ENCODE peak calls at places on chromosomes 1 and 21, in four cellular contexts. One of them, this sample, is unnamed.

GRCh38 chr21:31875424-31876097 is 2.7 kb downstream of the HUNK start:
- DNase-seq in T-helper 1 cell: no peak
- DNase-seq in activated CD8-positive, alpha-beta memory T cell treated with anti-CD3 and anti-CD28 coated beads for 4 hours: no peak
- DNase-seq in choroid plexus epithelial cell: peak; percentile 7
- DNase-seq in this sample: no peak

GRCh38 chr1:39413902-39414528 is 77.4 kb upstream of the BMP8A start:
- DNase-seq in T-helper 1 cell: no peak
- DNase-seq in activated CD8-positive, alpha-beta memory T cell treated with anti-CD3 and anti-CD28 coated beads for 4 hours: no peak
- DNase-seq in choroid plexus epithelial cell: no peak
- DNase-seq in this sample: no peak

GRCh38 chr1:224747578-224747977 is 131.5 kb downstream of the CNIH3 start:
- DNase-seq in T-helper 1 cell: no peak
- DNase-seq in activated CD8-positive, alpha-beta memory T cell treated with anti-CD3 and anti-CD28 coated beads for 4 hours: no peak
- DNase-seq in choroid plexus epithelial cell: peak; percentile 22
- DNase-seq in this sample: no peak

GRCh38 chr1:234617986-234618725 is 8.2 kb upstream of the IRF2BP2 start:
- DNase-seq in T-helper 1 cell: no peak
- DNase-seq in activated CD8-positive, alpha-beta memory T cell treated with anti-CD3 and anti-CD28 coated beads for 4 hours: no peak
- DNase-seq in choroid plexus epithelial cell: peak; percentile 63
- DNase-seq in this sample: peak; percentile 88

GRCh38 chr1:236016083-236016482 is 48.8 kb downstream of the NID1 start:
- DNase-seq in T-helper 1 cell: no peak
- DNase-seq in activated CD8-positive, alpha-beta memory T cell treated with anti-CD3 and anti-CD28 coated beads for 4 hours: no peak
- DNase-seq in choroid plexus epithelial cell: peak; percentile 97
- DNase-seq in this sample: peak; percentile 80

GRCh38 chr1:208273386-208274021 is 29.3 kb upstream of the PLXNA2 start:
- DNase-seq in T-helper 1 cell: no peak
- DNase-seq in activated CD8-positive, alpha-beta memory T cell treated with anti-CD3 and anti-CD28 coated beads for 4 hours: no peak
- DNase-seq in choroid plexus epithelial cell: no peak
- DNase-seq in this sample: no peak

GRCh38 chr1:228163004-228163753 is 2.4 kb upstream of the IBA57 start:
- DNase-seq in T-helper 1 cell: no peak
- DNase-seq in activated CD8-positive, alpha-beta memory T cell treated with anti-CD3 and anti-CD28 coated beads for 4 hours: no peak
- DNase-seq in choroid plexus epithelial cell: peak; percentile 51
- DNase-seq in this sample: peak; percentile 70

GRCh38 chr1:14945132-14946010 is 208.2 kb upstream of the TMEM51 start:
- DNase-seq in T-helper 1 cell: no peak
- DNase-seq in activated CD8-positive, alpha-beta memory T cell treated with anti-CD3 and anti-CD28 coated beads for 4 hours: no peak
- DNase-seq in choroid plexus epithelial cell: peak; percentile 90
- DNase-seq in this sample: peak; percentile 92

GRCh38 chr1:103250441-103250861 is 142.1 kb upstream of the COL11A1 start:
- DNase-seq in T-helper 1 cell: no peak
- DNase-seq in activated CD8-positive, alpha-beta memory T cell treated with anti-CD3 and anti-CD28 coated beads for 4 hours: no peak
- DNase-seq in choroid plexus epithelial cell: peak; percentile 96
- DNase-seq in this sample: peak; percentile 44

GRCh38 chr1:108646661-108647269 is 14.1 kb downstream of the HENMT1 start:
- DNase-seq in T-helper 1 cell: peak; percentile 33
- DNase-seq in activated CD8-positive, alpha-beta memory T cell treated with anti-CD3 and anti-CD28 coated beads for 4 hours: peak; percentile 64
- DNase-seq in choroid plexus epithelial cell: peak; percentile 97
- DNase-seq in this sample: peak; percentile 74

GRCh38 chr1:14946567-14947285 is 206.8 kb upstream of the TMEM51 start:
- DNase-seq in T-helper 1 cell: no peak
- DNase-seq in activated CD8-positive, alpha-beta memory T cell treated with anti-CD3 and anti-CD28 coated beads for 4 hours: no peak
- DNase-seq in choroid plexus epithelial cell: peak; percentile 87
- DNase-seq in this sample: peak; percentile 87

GRCh38 chr1:46301406-46302090 is 1.9 kb downstream of the LRRC41 start:
- DNase-seq in T-helper 1 cell: no peak
- DNase-seq in activated CD8-positive, alpha-beta memory T cell treated with anti-CD3 and anti-CD28 coated beads for 4 hours: no peak
- DNase-seq in choroid plexus epithelial cell: peak; percentile 47
- DNase-seq in this sample: peak; percentile 79

GRCh38 chr1:154720328-154721301 is 112.6 kb upstream of the ADAR start:
- DNase-seq in T-helper 1 cell: no peak
- DNase-seq in activated CD8-positive, alpha-beta memory T cell treated with anti-CD3 and anti-CD28 coated beads for 4 hours: no peak
- DNase-seq in choroid plexus epithelial cell: no peak
- DNase-seq in this sample: no peak

GRCh38 chr1:1614204-1614953 is 921 bp upstream of the MIB2 start:
- DNase-seq in T-helper 1 cell: peak; percentile 30
- DNase-seq in activated CD8-positive, alpha-beta memory T cell treated with anti-CD3 and anti-CD28 coated beads for 4 hours: peak; percentile 51
- DNase-seq in choroid plexus epithelial cell: peak; percentile 95
- DNase-seq in this sample: peak; percentile 12

GRCh38 chr1:60813051-60813450 is 269.3 kb upstream of the NFIA start:
- DNase-seq in T-helper 1 cell: no peak
- DNase-seq in activated CD8-positive, alpha-beta memory T cell treated with anti-CD3 and anti-CD28 coated beads for 4 hours: no peak
- DNase-seq in choroid plexus epithelial cell: peak; percentile 17
- DNase-seq in this sample: peak; percentile 2

This sample was measured in adipocyte.